ENCODE peak calls at places on chromosomes 4 and X, in nine cellular contexts. One of them, this sample, is unnamed. For H3K27me3, the result is how much of the 10 kb centered on the place peaks cover.

GRCh38 chr4:73576366-73576765 is 43.9 kb downstream of the RASSF6 start:
- DNase-seq in uterus: no peak
- DNase-seq in aorta: no peak
- DNase-seq in esophagus squamous epithelium: no peak
- DNase-seq in stomach: no peak
- DNase-seq in mesendoderm: no peak
- DNase-seq in cardiac muscle cell: peak
- DNase-seq in tibial nerve: no peak
- DNase-seq in neuronal stem cell: no peak
- DNase-seq in this sample: no peak

GRCh38 chr4:106529348-106530033 is 160.9 kb upstream of the GIMD1 start:
- DNase-seq in uterus: no peak
- DNase-seq in aorta: no peak
- DNase-seq in esophagus squamous epithelium: no peak
- DNase-seq in stomach: no peak
- DNase-seq in mesendoderm: no peak
- DNase-seq in cardiac muscle cell: peak
- DNase-seq in tibial nerve: no peak
- DNase-seq in neuronal stem cell: no peak
- DNase-seq in this sample: no peak

GRCh38 chrX:68504237-68504636 is 5.4 kb downstream of the YIPF6 start:
- DNase-seq in uterus: no peak
- DNase-seq in aorta: no peak
- DNase-seq in esophagus squamous epithelium: no peak
- DNase-seq in stomach: no peak
- DNase-seq in mesendoderm: no peak
- DNase-seq in cardiac muscle cell: peak
- DNase-seq in tibial nerve: no peak
- DNase-seq in neuronal stem cell: no peak
- DNase-seq in this sample: peak

GRCh38 chrX:72005046-72005445 is 94.4 kb downstream of the NHSL2 start:
- DNase-seq in uterus: no peak
- DNase-seq in aorta: no peak
- DNase-seq in esophagus squamous epithelium: no peak
- DNase-seq in stomach: no peak
- DNase-seq in mesendoderm: no peak
- DNase-seq in cardiac muscle cell: no peak
- DNase-seq in tibial nerve: no peak
- DNase-seq in neuronal stem cell: no peak
- DNase-seq in this sample: no peak

GRCh38 chr4:67327245-67327860 is 217.9 kb downstream of the CENPC start:
- DNase-seq in uterus: peak
- DNase-seq in aorta: no peak
- DNase-seq in esophagus squamous epithelium: no peak
- DNase-seq in stomach: peak
- DNase-seq in mesendoderm: peak
- DNase-seq in cardiac muscle cell: peak
- DNase-seq in tibial nerve: peak
- DNase-seq in neuronal stem cell: peak
- DNase-seq in this sample: no peak

GRCh38 chrX:18983711-18984380 is at the start of gene PHKA2:
- DNase-seq in uterus: peak
- DNase-seq in aorta: peak
- DNase-seq in esophagus squamous epithelium: no peak
- DNase-seq in stomach: peak
- DNase-seq in mesendoderm: peak
- DNase-seq in cardiac muscle cell: no peak
- DNase-seq in tibial nerve: peak
- DNase-seq in neuronal stem cell: no peak
- DNase-seq in this sample: no peak

GRCh38 chr4:53489279-53489889 is 101.9 kb downstream of the LNX1 start:
- DNase-seq in uterus: no peak
- DNase-seq in aorta: no peak
- DNase-seq in esophagus squamous epithelium: no peak
- DNase-seq in stomach: no peak
- DNase-seq in mesendoderm: no peak
- DNase-seq in cardiac muscle cell: peak
- DNase-seq in tibial nerve: no peak
- DNase-seq in neuronal stem cell: no peak
- DNase-seq in this sample: no peak

GRCh38 chr4:1115528-1116293 is 2.3 kb upstream of the RNF212 start:
- DNase-seq in uterus: no peak
- DNase-seq in aorta: no peak
- DNase-seq in esophagus squamous epithelium: no peak
- DNase-seq in stomach: no peak
- DNase-seq in mesendoderm: no peak
- DNase-seq in cardiac muscle cell: no peak
- DNase-seq in tibial nerve: no peak
- DNase-seq in neuronal stem cell: no peak
- DNase-seq in this sample: no peak

GRCh38 chr4:114093221-114093715 is 113.8 kb upstream of the ARSJ start:
- DNase-seq in uterus: no peak
- DNase-seq in aorta: no peak
- DNase-seq in esophagus squamous epithelium: no peak
- DNase-seq in stomach: no peak
- DNase-seq in mesendoderm: no peak
- DNase-seq in cardiac muscle cell: no peak
- DNase-seq in tibial nerve: no peak
- DNase-seq in neuronal stem cell: no peak
- DNase-seq in this sample: no peak

GRCh38 chrX:123756320-123756719 is 23.5 kb upstream of the THOC2 start:
- DNase-seq in uterus: peak
- DNase-seq in aorta: no peak
- DNase-seq in esophagus squamous epithelium: no peak
- DNase-seq in stomach: no peak
- DNase-seq in mesendoderm: no peak
- DNase-seq in cardiac muscle cell: peak
- DNase-seq in tibial nerve: no peak
- DNase-seq in neuronal stem cell: no peak
- DNase-seq in this sample: no peak

GRCh38 chr4:11446156-11446811 is 17.6 kb upstream of the HS3ST1 start:
- DNase-seq in uterus: no peak
- DNase-seq in aorta: no peak
- DNase-seq in esophagus squamous epithelium: no peak
- DNase-seq in stomach: no peak
- DNase-seq in mesendoderm: no peak
- DNase-seq in cardiac muscle cell: peak
- DNase-seq in tibial nerve: no peak
- DNase-seq in neuronal stem cell: no peak
- DNase-seq in this sample: no peak

GRCh38 chr4:87853108-87853507 is 20.3 kb downstream of the MEPE start:
- DNase-seq in uterus: no peak
- DNase-seq in aorta: no peak
- DNase-seq in esophagus squamous epithelium: no peak
- DNase-seq in stomach: no peak
- DNase-seq in mesendoderm: peak
- DNase-seq in cardiac muscle cell: peak
- DNase-seq in tibial nerve: peak
- DNase-seq in neuronal stem cell: peak
- DNase-seq in this sample: no peak

GRCh38 chr4:40377462-40378385 is 42.6 kb downstream of the CHRNA9 start:
- DNase-seq in uterus: no peak
- DNase-seq in aorta: no peak
- DNase-seq in esophagus squamous epithelium: no peak
- DNase-seq in stomach: no peak
- DNase-seq in mesendoderm: no peak
- DNase-seq in cardiac muscle cell: peak
- DNase-seq in tibial nerve: no peak
- DNase-seq in neuronal stem cell: no peak
- DNase-seq in this sample: no peak

GRCh38 chr4:86608757-86609375 is 14.8 kb downstream of the PTPN13 start:
- DNase-seq in uterus: no peak
- DNase-seq in aorta: no peak
- DNase-seq in esophagus squamous epithelium: no peak
- DNase-seq in stomach: no peak
- DNase-seq in mesendoderm: no peak
- DNase-seq in cardiac muscle cell: no peak
- DNase-seq in tibial nerve: no peak
- DNase-seq in neuronal stem cell: no peak
- DNase-seq in this sample: no peak

GRCh38 chrX:42515939-42516338 is 262.0 kb downstream of the PPP1R2C start:
- DNase-seq in uterus: no peak
- DNase-seq in aorta: no peak
- DNase-seq in esophagus squamous epithelium: no peak
- DNase-seq in stomach: no peak
- DNase-seq in mesendoderm: no peak
- DNase-seq in cardiac muscle cell: no peak
- DNase-seq in tibial nerve: no peak
- DNase-seq in neuronal stem cell: no peak
- DNase-seq in this sample: no peak

GRCh38 chrX:71143508-71143907 is 1.1 kb upstream of the NLGN3 start:
- DNase-seq in uterus: peak
- DNase-seq in aorta: peak
- DNase-seq in esophagus squamous epithelium: no peak
- DNase-seq in stomach: peak
- DNase-seq in mesendoderm: no peak
- DNase-seq in cardiac muscle cell: peak
- DNase-seq in tibial nerve: peak
- DNase-seq in neuronal stem cell: no peak
- DNase-seq in this sample: no peak

GRCh38 chr4:36197501-36197900 is 46.8 kb downstream of the ARAP2 start:
- DNase-seq in uterus: no peak
- DNase-seq in aorta: no peak
- DNase-seq in esophagus squamous epithelium: no peak
- DNase-seq in stomach: no peak
- DNase-seq in mesendoderm: no peak
- DNase-seq in cardiac muscle cell: no peak
- DNase-seq in tibial nerve: no peak
- DNase-seq in neuronal stem cell: no peak
- DNase-seq in this sample: no peak

GRCh38 chrX:115616943-115617563 is 56.1 kb downstream of the PLS3 start:
- DNase-seq in uterus: no peak
- DNase-seq in aorta: no peak
- DNase-seq in esophagus squamous epithelium: no peak
- DNase-seq in stomach: no peak
- DNase-seq in mesendoderm: peak
- DNase-seq in cardiac muscle cell: peak
- DNase-seq in tibial nerve: no peak
- DNase-seq in neuronal stem cell: no peak
- DNase-seq in this sample: no peak

GRCh38 chr4:138736362-138736761 is 279.2 kb upstream of the NOCT start:
- DNase-seq in uterus: no peak
- DNase-seq in aorta: no peak
- DNase-seq in esophagus squamous epithelium: no peak
- DNase-seq in stomach: no peak
- DNase-seq in mesendoderm: no peak
- DNase-seq in cardiac muscle cell: peak
- DNase-seq in tibial nerve: no peak
- DNase-seq in neuronal stem cell: no peak
- DNase-seq in this sample: no peak

GRCh38 chr4:159046683-159047082 is 56.2 kb upstream of the RAPGEF2 start:
- DNase-seq in uterus: no peak
- DNase-seq in aorta: no peak
- DNase-seq in esophagus squamous epithelium: no peak
- DNase-seq in stomach: no peak
- DNase-seq in mesendoderm: no peak
- DNase-seq in cardiac muscle cell: peak
- DNase-seq in tibial nerve: no peak
- DNase-seq in neuronal stem cell: no peak
- DNase-seq in this sample: no peak

GRCh38 chr4:159045321-159045720 is 57.6 kb upstream of the RAPGEF2 start:
- DNase-seq in uterus: no peak
- DNase-seq in aorta: no peak
- DNase-seq in esophagus squamous epithelium: no peak
- DNase-seq in stomach: no peak
- DNase-seq in mesendoderm: no peak
- DNase-seq in cardiac muscle cell: no peak
- DNase-seq in tibial nerve: no peak
- DNase-seq in neuronal stem cell: no peak
- DNase-seq in this sample: no peak

GRCh38 chr4:159041058-159042034 is 61.5 kb upstream of the RAPGEF2 start:
- DNase-seq in uterus: no peak
- DNase-seq in aorta: no peak
- DNase-seq in esophagus squamous epithelium: no peak
- DNase-seq in stomach: no peak
- DNase-seq in mesendoderm: no peak
- DNase-seq in cardiac muscle cell: no peak
- DNase-seq in tibial nerve: no peak
- DNase-seq in neuronal stem cell: no peak
- DNase-seq in this sample: no peak

GRCh38 chr4:159043861-159044260 is 59.0 kb upstream of the RAPGEF2 start:
- DNase-seq in uterus: no peak
- DNase-seq in aorta: no peak
- DNase-seq in esophagus squamous epithelium: no peak
- DNase-seq in stomach: no peak
- DNase-seq in mesendoderm: no peak
- DNase-seq in cardiac muscle cell: no peak
- DNase-seq in tibial nerve: no peak
- DNase-seq in neuronal stem cell: no peak
- DNase-seq in this sample: no peak

GRCh38 chr4:159042097-159042605 is 60.7 kb upstream of the RAPGEF2 start:
- DNase-seq in uterus: no peak
- DNase-seq in aorta: no peak
- DNase-seq in esophagus squamous epithelium: no peak
- DNase-seq in stomach: peak
- DNase-seq in mesendoderm: no peak
- DNase-seq in cardiac muscle cell: peak
- DNase-seq in tibial nerve: no peak
- DNase-seq in neuronal stem cell: no peak
- DNase-seq in this sample: no peak
- H3K27me3 ChIP-seq in uterus: under half
- H3K27me3 ChIP-seq in aorta: under half
- H3K27me3 ChIP-seq in esophagus squamous epithelium: under half
- H3K27me3 ChIP-seq in stomach: under half
- H3K27me3 ChIP-seq in mesendoderm: under half
- H3K27me3 ChIP-seq in cardiac muscle cell: under half
- H3K27me3 ChIP-seq in tibial nerve: under half
- H3K27me3 ChIP-seq in neuronal stem cell: under half
- H3K27me3 ChIP-seq in this sample: under half

GRCh38 chr4:121951570-121952110 is at the start of gene TRPC3:
- DNase-seq in uterus: no peak
- DNase-seq in aorta: peak
- DNase-seq in esophagus squamous epithelium: no peak
- DNase-seq in stomach: peak
- DNase-seq in mesendoderm: peak
- DNase-seq in cardiac muscle cell: peak
- DNase-seq in tibial nerve: no peak
- DNase-seq in neuronal stem cell: peak
- DNase-seq in this sample: no peak
- H3K27me3 ChIP-seq in uterus: under half
- H3K27me3 ChIP-seq in aorta: under half
- H3K27me3 ChIP-seq in esophagus squamous epithelium: under half
- H3K27me3 ChIP-seq in stomach: under half
- H3K27me3 ChIP-seq in mesendoderm: under half
- H3K27me3 ChIP-seq in cardiac muscle cell: under half
- H3K27me3 ChIP-seq in tibial nerve: under half
- H3K27me3 ChIP-seq in neuronal stem cell: under half
- H3K27me3 ChIP-seq in this sample: under half

GRCh38 chr4:122489061-122489460 is 32.5 kb upstream of the IL2 start:
- DNase-seq in uterus: no peak
- DNase-seq in aorta: no peak
- DNase-seq in esophagus squamous epithelium: no peak
- DNase-seq in stomach: no peak
- DNase-seq in mesendoderm: no peak
- DNase-seq in cardiac muscle cell: no peak
- DNase-seq in tibial nerve: no peak
- DNase-seq in neuronal stem cell: no peak
- DNase-seq in this sample: no peak
- H3K27me3 ChIP-seq in uterus: under half
- H3K27me3 ChIP-seq in aorta: under half
- H3K27me3 ChIP-seq in esophagus squamous epithelium: under half
- H3K27me3 ChIP-seq in stomach: under half
- H3K27me3 ChIP-seq in mesendoderm: under half
- H3K27me3 ChIP-seq in cardiac muscle cell: under half
- H3K27me3 ChIP-seq in tibial nerve: under half
- H3K27me3 ChIP-seq in neuronal stem cell: under half
- H3K27me3 ChIP-seq in this sample: under half

GRCh38 chrX:134760671-134761070 is 102.4 kb upstream of the PLAC1 start:
- DNase-seq in uterus: no peak
- DNase-seq in aorta: no peak
- DNase-seq in esophagus squamous epithelium: no peak
- DNase-seq in stomach: no peak
- DNase-seq in mesendoderm: no peak
- DNase-seq in cardiac muscle cell: peak
- DNase-seq in tibial nerve: no peak
- DNase-seq in neuronal stem cell: no peak
- DNase-seq in this sample: no peak
- H3K27me3 ChIP-seq in uterus: under half
- H3K27me3 ChIP-seq in aorta: under half
- H3K27me3 ChIP-seq in esophagus squamous epithelium: under half
- H3K27me3 ChIP-seq in stomach: under half
- H3K27me3 ChIP-seq in mesendoderm: under half
- H3K27me3 ChIP-seq in cardiac muscle cell: under half
- H3K27me3 ChIP-seq in tibial nerve: under half
- H3K27me3 ChIP-seq in neuronal stem cell: under half
- H3K27me3 ChIP-seq in this sample: under half